ENCODE peak calls at places on chromosomes 11 and 22, in seven cellular contexts. O is AG09309; V is CD8-positive, alpha-beta T cell; C is WTC11; G is MCF 10A; B is esophagus muscularis mucosa; F is neural progenitor cell. E is an unnamed sample.
A peak's percentile ranks its signal among the peaks of the same experiment; 100 is the strongest.

GRCh38 chr11:128732471-128733277 is 38.8 kb downstream of the FLI1 start:
- DNase-seq in O (no peak), V (no peak), C (no peak), G (no peak), B (no peak), F (no peak), E (no peak)

GRCh38 chr11:2529636-2530035 is 84.8 kb downstream of the KCNQ1 start:
- DNase-seq in O (no peak), V (no peak), C (no peak), G (no peak), B (no peak), F (no peak), E (no peak)

GRCh38 chr11:128840137-128840536 is 27.0 kb downstream of the KCNJ1 start:
- DNase-seq in O (no peak), V (no peak), C (no peak), G (no peak), B (no peak), F (no peak), E (no peak)

GRCh38 chr11:93857413-93858185 is 7.2 kb upstream of the VSTM5 start:
- DNase-seq in O (no peak), V (no peak), C (no peak), G (no peak), B (no peak), F (no peak), E (no peak)

GRCh38 chr11:78365381-78365792 is 52.2 kb downstream of the GAB2 start:
- DNase-seq in O (no peak), V (no peak), C (peak; percentile 67), G (peak; percentile 18), B (no peak), F (peak; percentile 94), E (no peak)

GRCh38 chr22:19571995-19572394 is 47.8 kb upstream of the CLDN5 start:
- DNase-seq in O (no peak), V (no peak), C (no peak), G (peak; percentile 54), B (no peak), F (no peak), E (no peak)

GRCh38 chr11:12206529-12206928 is 96.1 kb downstream of the MICAL2 start:
- DNase-seq in O (no peak), V (no peak), C (no peak), G (no peak), B (no peak), F (no peak), E (no peak)

GRCh38 chr22:27581688-27582087 is 219.9 kb downstream of the MN1 start:
- DNase-seq in O (no peak), V (no peak), C (no peak), G (no peak), B (peak; percentile 97), F (no peak), E (no peak)

GRCh38 chr22:49979587-49980264 is 19.2 kb downstream of the PIM3 start:
- DNase-seq in O (no peak), V (no peak), C (peak; percentile 53), G (peak; percentile 66), B (no peak), F (peak; percentile 73), E (peak; percentile 25)

GRCh38 chr11:12725047-12725862 is 51.0 kb downstream of the TEAD1 start:
- DNase-seq in O (no peak), V (no peak), C (no peak), G (no peak), B (no peak), F (no peak), E (no peak)

GRCh38 chr11:60428517-60428916 is 855 bp upstream of the MS4A5 start:
- DNase-seq in O (no peak), V (no peak), C (no peak), G (peak; percentile 70), B (no peak), F (no peak), E (no peak)

GRCh38 chr22:20526628-20527355 is 19.4 kb downstream of the MED15 start:
- DNase-seq in O (no peak), V (no peak), C (no peak), G (peak; percentile 46), B (no peak), F (no peak), E (no peak)

GRCh38 chr11:75330279-75330678 is 21.2 kb downstream of the ARRB1 start:
- DNase-seq in O (no peak), V (no peak), C (no peak), G (no peak), B (no peak), F (no peak), E (no peak)

GRCh38 chr11:30510750-30511149 is 75.4 kb downstream of the MPPED2 start:
- DNase-seq in O (no peak), V (no peak), C (no peak), G (no peak), B (no peak), F (no peak), E (no peak)

GRCh38 chr11:47846998-47847397 is 1.2 kb downstream of the NUP160 start:
- DNase-seq in O (no peak), V (no peak), C (no peak), G (no peak), B (no peak), F (peak; percentile 16), E (no peak)

GRCh38 chr22:46366801-46367706 is 31.5 kb downstream of the TRMU start:
- DNase-seq in O (no peak), V (no peak), C (no peak), G (no peak), B (no peak), F (no peak), E (no peak)

GRCh38 chr22:20430101-20430640 is 7.5 kb downstream of the SCARF2 start:
- DNase-seq in O (no peak), V (no peak), C (no peak), G (no peak), B (no peak), F (no peak), E (no peak)

GRCh38 chr22:39724390-39724789 is 153.8 kb downstream of the CACNA1I start:
- DNase-seq in O (no peak), V (no peak), C (no peak), G (peak; percentile 21), B (no peak), F (no peak), E (no peak)

GRCh38 chr11:86978756-86979608 is 23.8 kb upstream of the FZD4 start:
- DNase-seq in O (no peak), V (no peak), C (no peak), G (peak; percentile 60), B (no peak), F (peak; percentile 12), E (no peak)

GRCh38 chr22:38135133-38135706 is 24.7 kb upstream of the BAIAP2L2 start:
- DNase-seq in O (peak; percentile 52), V (no peak), C (no peak), G (peak; percentile 96), B (no peak), F (no peak), E (no peak)

GRCh38 chr11:110046759-110047386 is 46.3 kb upstream of the ZC3H12C start:
- DNase-seq in O (no peak), V (no peak), C (no peak), G (no peak), B (no peak), F (no peak), E (no peak)

GRCh38 chr22:31086703-31087330 is 5.7 kb downstream of the SMTN start:
- DNase-seq in O (no peak), V (no peak), C (no peak), G (no peak), B (no peak), F (no peak), E (no peak)

GRCh38 chr11:14418801-14419417 is 59.9 kb upstream of the RRAS2 start:
- DNase-seq in O (no peak), V (no peak), C (peak; percentile 34), G (peak; percentile 81), B (no peak), F (peak; percentile 61), E (no peak)

GRCh38 chr11:125263268-125263790 is 98.8 kb downstream of the PKNOX2 start:
- DNase-seq in O (peak; percentile 99), V (no peak), C (peak; percentile 88), G (no peak), B (no peak), F (peak; percentile 99), E (peak; percentile 82)

GRCh38 chr11:45017329-45017728 is 66.6 kb upstream of the TP53I11 start:
- DNase-seq in O (no peak), V (no peak), C (peak; percentile 52), G (no peak), B (peak; percentile 42), F (peak; percentile 49), E (no peak)

GRCh38 chr11:68792400-68792955 is 41.2 kb upstream of the TESMIN start:
- DNase-seq in O (peak; percentile 7), V (no peak), C (no peak), G (peak; percentile 2), B (no peak), F (no peak), E (no peak)

GRCh38 chr11:2590131-2590950 is 109.5 kb downstream of the KCNQ1OT1 start:
- DNase-seq in O (no peak), V (no peak), C (no peak), G (no peak), B (peak; percentile 89), F (no peak), E (no peak)

GRCh38 chr11:59713745-59714144 is at the start of gene OR10V1:
- DNase-seq in O (no peak), V (no peak), C (no peak), G (no peak), B (no peak), F (no peak), E (no peak)

GRCh38 chr22:40572976-40573375 is 63.5 kb downstream of the MRTFA start:
- DNase-seq in O (no peak), V (no peak), C (no peak), G (peak; percentile 24), B (no peak), F (no peak), E (no peak)

DNA sequence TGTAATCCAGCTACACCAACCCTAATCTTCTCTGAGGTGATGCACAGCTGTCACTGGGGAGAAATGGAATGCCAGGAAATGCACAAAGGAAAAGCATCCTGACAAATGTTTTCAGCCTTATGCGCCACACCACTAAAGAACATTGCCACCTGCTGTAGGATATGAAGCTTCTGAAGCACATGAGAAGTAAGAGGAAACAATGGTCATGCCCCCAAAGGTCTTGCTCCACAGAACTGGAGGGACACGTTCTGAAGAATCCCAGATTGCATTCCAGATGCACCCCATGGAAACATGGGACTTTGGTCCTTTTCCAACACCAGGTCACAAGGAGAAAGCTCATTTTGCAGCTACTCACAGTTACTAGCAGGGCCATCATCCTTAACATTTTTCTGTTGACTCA is 48.7 kb upstream of the ZBED5 start:
- DNase-seq in O (no peak), V (no peak), C (no peak), G (peak; percentile 30), B (no peak), F (no peak), E (no peak)
- TF ChIP-seq CTCF in O (peak; percentile 33), V (no peak), C (no peak), G (peak; percentile 8), B (peak; percentile 38), F (no peak), E (no peak)

GRCh38 chr11:118216621-118217526 is 7.9 kb downstream of the JAML start:
- DNase-seq in O (no peak), V (peak; percentile 51), C (no peak), G (no peak), B (no peak), F (no peak), E (no peak)
- TF ChIP-seq CTCF in O (no peak), V (no peak), C (no peak), G (no peak), B (no peak), F (no peak), E (no peak)

GRCh38 chr11:57555393-57555792 is 12.1 kb downstream of the UBE2L6 start:
- DNase-seq in O (no peak), V (no peak), C (no peak), G (no peak), B (no peak), F (no peak), E (no peak)
- TF ChIP-seq CTCF in O (no peak), V (no peak), C (no peak), G (no peak), B (no peak), F (no peak), E (no peak)

GRCh38 chr11:21514298-21514697 is 678.6 kb upstream of the ANO5 start:
- DNase-seq in O (no peak), V (no peak), C (peak; percentile 26), G (no peak), B (no peak), F (peak; percentile 27), E (peak; percentile 16)
- TF ChIP-seq CTCF in O (no peak), V (no peak), C (peak; percentile 27), G (no peak), B (no peak), F (peak; percentile 64), E (peak; percentile 47)